ENCODE peak calls at places on chromosomes 3 and 15, in six cellular contexts. One of them, this sample, is unnamed.

GRCh38 chr3:10985181-10985580 is 7.4 kb upstream of the SLC6A1 start:
- DNase-seq in tibial artery: no peak
- DNase-seq in CD8-positive, alpha-beta T cell: no peak
- DNase-seq in breast epithelium: no peak
- DNase-seq in body of pancreas: no peak
- DNase-seq in stomach: no peak
- DNase-seq in this sample: no peak

GRCh38 chr15:40305281-40305680 is 2.5 kb downstream of the PLCB2 start:
- DNase-seq in tibial artery: no peak
- DNase-seq in CD8-positive, alpha-beta T cell: no peak
- DNase-seq in breast epithelium: no peak
- DNase-seq in body of pancreas: no peak
- DNase-seq in stomach: no peak
- DNase-seq in this sample: no peak

GRCh38 chr15:68567345-68567744 is 11.4 kb upstream of the CORO2B start:
- DNase-seq in tibial artery: no peak
- DNase-seq in CD8-positive, alpha-beta T cell: no peak
- DNase-seq in breast epithelium: no peak
- DNase-seq in body of pancreas: no peak
- DNase-seq in stomach: no peak
- DNase-seq in this sample: no peak

GRCh38 chr3:132486086-132486485 is 68.8 kb downstream of the DNAJC13 start:
- DNase-seq in tibial artery: no peak
- DNase-seq in CD8-positive, alpha-beta T cell: no peak
- DNase-seq in breast epithelium: no peak
- DNase-seq in body of pancreas: no peak
- DNase-seq in stomach: no peak
- DNase-seq in this sample: no peak

GRCh38 chr3:183555541-183556081 is at the start of gene KLHL6:
- DNase-seq in tibial artery: no peak
- DNase-seq in CD8-positive, alpha-beta T cell: peak; percentile 71
- DNase-seq in breast epithelium: no peak
- DNase-seq in body of pancreas: peak; percentile 50
- DNase-seq in stomach: peak; percentile 40
- DNase-seq in this sample: no peak

GRCh38 chr15:52257734-52258062 is 37.9 kb downstream of the MYO5C start:
- DNase-seq in tibial artery: no peak
- DNase-seq in CD8-positive, alpha-beta T cell: no peak
- DNase-seq in breast epithelium: no peak
- DNase-seq in body of pancreas: no peak
- DNase-seq in stomach: no peak
- DNase-seq in this sample: no peak

GRCh38 chr3:42497009-42497731 is 5.3 kb upstream of the VIPR1 start:
- DNase-seq in tibial artery: peak; percentile 50
- DNase-seq in CD8-positive, alpha-beta T cell: no peak
- DNase-seq in breast epithelium: peak; percentile 34
- DNase-seq in body of pancreas: peak; percentile 1
- DNase-seq in stomach: peak; percentile 22
- DNase-seq in this sample: peak; percentile 47

GRCh38 chr3:56725175-56725574 is 42.1 kb upstream of the TASOR start:
- DNase-seq in tibial artery: no peak
- DNase-seq in CD8-positive, alpha-beta T cell: peak; percentile 58
- DNase-seq in breast epithelium: no peak
- DNase-seq in body of pancreas: peak; percentile 16
- DNase-seq in stomach: no peak
- DNase-seq in this sample: peak; percentile 65

GRCh38 chr3:160444411-160444810 is 5.2 kb downstream of the TRIM59 start:
- DNase-seq in tibial artery: no peak
- DNase-seq in CD8-positive, alpha-beta T cell: no peak
- DNase-seq in breast epithelium: no peak
- DNase-seq in body of pancreas: no peak
- DNase-seq in stomach: no peak
- DNase-seq in this sample: no peak

GRCh38 chr15:40695469-40695910 is 516 bp downstream of the RAD51 start:
- DNase-seq in tibial artery: no peak
- DNase-seq in CD8-positive, alpha-beta T cell: no peak
- DNase-seq in breast epithelium: no peak
- DNase-seq in body of pancreas: no peak
- DNase-seq in stomach: no peak
- DNase-seq in this sample: no peak

GRCh38 chr3:120416868-120417267 is 33.9 kb downstream of the FSTL1 start:
- DNase-seq in tibial artery: no peak
- DNase-seq in CD8-positive, alpha-beta T cell: no peak
- DNase-seq in breast epithelium: no peak
- DNase-seq in body of pancreas: no peak
- DNase-seq in stomach: no peak
- DNase-seq in this sample: no peak

GRCh38 chr15:72856549-72857040 is 73.0 kb upstream of the ADPGK start:
- DNase-seq in tibial artery: no peak
- DNase-seq in CD8-positive, alpha-beta T cell: no peak
- DNase-seq in breast epithelium: no peak
- DNase-seq in body of pancreas: no peak
- DNase-seq in stomach: no peak
- DNase-seq in this sample: no peak
- H3K9me3 ChIP-seq in tibial artery: no peaks in the 10 kb centered on the region
- H3K9me3 ChIP-seq in CD8-positive, alpha-beta T cell: no peaks in the 10 kb centered on the region
- H3K9me3 ChIP-seq in breast epithelium: no peaks in the 10 kb centered on the region
- H3K9me3 ChIP-seq in body of pancreas: no peaks in the 10 kb centered on the region
- H3K9me3 ChIP-seq in stomach: no peaks in the 10 kb centered on the region
- H3K9me3 ChIP-seq in this sample: no peaks in the 10 kb centered on the region

DNA sequence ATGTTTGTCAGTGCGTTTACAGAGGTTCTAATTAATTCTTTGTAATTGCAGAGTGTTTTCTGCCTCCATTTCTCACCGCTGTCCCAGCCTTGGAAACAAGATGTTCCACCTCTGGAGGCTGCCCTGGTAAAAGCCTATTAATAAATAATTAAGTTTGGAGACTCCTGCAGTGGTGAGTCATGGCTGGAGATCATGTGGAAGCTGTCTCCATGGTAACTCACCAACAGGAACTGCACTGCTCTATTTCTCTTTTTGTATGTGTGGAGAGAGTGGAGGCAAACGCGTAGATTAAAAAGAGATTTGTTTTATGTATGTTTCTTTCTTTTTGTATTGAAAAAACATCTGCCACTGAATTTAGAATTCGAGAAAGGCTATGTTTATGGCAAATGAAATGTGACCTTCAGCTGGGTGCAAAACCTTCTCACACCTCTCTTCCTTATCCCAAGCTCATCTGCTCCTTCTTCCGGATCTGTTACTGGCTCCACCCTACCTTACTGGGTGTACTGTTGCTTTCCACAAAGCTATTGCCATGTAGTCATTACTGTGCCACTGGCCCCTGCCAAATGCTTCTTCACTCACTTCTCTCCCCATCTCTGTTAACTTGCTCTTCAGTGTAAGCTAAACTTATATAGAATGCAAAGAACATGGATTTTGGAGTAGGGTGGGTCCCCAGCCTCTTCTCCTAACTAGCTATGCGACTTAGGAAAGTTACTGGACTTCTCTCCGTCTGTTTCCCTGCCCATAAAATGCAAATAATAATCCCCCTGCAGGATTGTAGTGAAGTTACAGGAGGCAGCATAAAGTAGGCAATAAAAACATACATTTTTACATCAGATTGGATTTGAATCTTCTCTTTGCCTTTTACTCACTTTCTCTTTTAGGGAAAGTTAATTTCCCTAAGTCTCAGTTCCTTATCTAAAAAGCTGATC is 778.5 kb downstream of the NTRK3 start:
- DNase-seq in tibial artery: peak; percentile 72
- DNase-seq in CD8-positive, alpha-beta T cell: no peak
- DNase-seq in breast epithelium: no peak
- DNase-seq in body of pancreas: peak; percentile 76
- DNase-seq in stomach: no peak
- DNase-seq in this sample: no peak
- H3K9me3 ChIP-seq in tibial artery: no peaks in the 10 kb centered on the region
- H3K9me3 ChIP-seq in CD8-positive, alpha-beta T cell: no peaks in the 10 kb centered on the region
- H3K9me3 ChIP-seq in breast epithelium: no peaks in the 10 kb centered on the region
- H3K9me3 ChIP-seq in body of pancreas: no peaks in the 10 kb centered on the region
- H3K9me3 ChIP-seq in stomach: no peaks in the 10 kb centered on the region
- H3K9me3 ChIP-seq in this sample: no peaks in the 10 kb centered on the region

DNA sequence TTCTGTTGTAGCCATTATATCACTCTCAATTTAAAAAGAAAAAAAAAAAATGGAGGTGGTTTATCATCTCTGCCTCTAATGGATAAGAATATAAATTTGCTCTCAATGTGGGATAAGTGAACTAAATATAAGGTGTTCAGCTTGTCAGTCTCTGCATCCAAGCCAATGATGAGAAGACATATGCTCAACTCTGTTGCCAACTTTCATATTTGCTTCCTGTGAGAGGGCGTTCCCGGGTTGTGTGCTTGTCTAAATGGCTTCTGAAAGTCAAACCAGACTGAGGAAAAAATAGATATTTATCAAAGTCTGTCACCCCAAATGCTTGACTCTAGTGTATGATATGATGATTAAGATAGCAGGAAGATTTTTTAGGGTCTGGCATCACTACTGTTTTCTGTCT is 422.0 kb downstream of the ZNF385D start:
- DNase-seq in tibial artery: no peak
- DNase-seq in CD8-positive, alpha-beta T cell: no peak
- DNase-seq in breast epithelium: no peak
- DNase-seq in body of pancreas: no peak
- DNase-seq in stomach: no peak
- DNase-seq in this sample: no peak
- H3K9me3 ChIP-seq in tibial artery: no peaks in the 10 kb centered on the region
- H3K9me3 ChIP-seq in CD8-positive, alpha-beta T cell: no peaks in the 10 kb centered on the region
- H3K9me3 ChIP-seq in breast epithelium: no peaks in the 10 kb centered on the region
- H3K9me3 ChIP-seq in body of pancreas: no peaks in the 10 kb centered on the region
- H3K9me3 ChIP-seq in stomach: no peaks in the 10 kb centered on the region
- H3K9me3 ChIP-seq in this sample: no peaks in the 10 kb centered on the region

GRCh38 chr3:280691-281090 is 84.1 kb downstream of the CHL1 start:
- DNase-seq in tibial artery: no peak
- DNase-seq in CD8-positive, alpha-beta T cell: no peak
- DNase-seq in breast epithelium: no peak
- DNase-seq in body of pancreas: no peak
- DNase-seq in stomach: no peak
- DNase-seq in this sample: no peak
- H3K9me3 ChIP-seq in tibial artery: no peaks in the 10 kb centered on the region
- H3K9me3 ChIP-seq in CD8-positive, alpha-beta T cell: no peaks in the 10 kb centered on the region
- H3K9me3 ChIP-seq in breast epithelium: no peaks in the 10 kb centered on the region
- H3K9me3 ChIP-seq in body of pancreas: no peaks in the 10 kb centered on the region
- H3K9me3 ChIP-seq in stomach: no peaks in the 10 kb centered on the region
- H3K9me3 ChIP-seq in this sample: no peaks in the 10 kb centered on the region

DNA sequence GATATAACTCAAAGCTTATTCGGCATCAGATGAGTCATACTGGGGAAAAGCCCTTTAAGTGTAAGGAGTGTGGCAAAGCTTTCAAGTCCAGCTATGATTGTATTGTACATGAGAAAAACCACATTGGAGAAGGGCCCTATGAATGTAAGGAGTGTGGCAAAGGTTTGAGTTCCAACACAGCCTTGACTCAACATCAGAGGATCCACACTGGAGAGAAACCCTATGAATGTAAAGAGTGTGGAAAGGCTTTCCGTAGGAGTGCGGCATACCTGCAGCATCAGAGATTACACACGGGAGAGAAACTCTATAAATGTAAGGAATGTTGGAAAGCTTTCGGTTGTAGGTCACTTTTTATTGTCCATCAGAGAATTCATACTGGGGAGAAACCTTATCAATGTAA is 7.5 kb downstream of the ZNF621 start:
- DNase-seq in tibial artery: no peak
- DNase-seq in CD8-positive, alpha-beta T cell: no peak
- DNase-seq in breast epithelium: no peak
- DNase-seq in body of pancreas: no peak
- DNase-seq in stomach: no peak
- DNase-seq in this sample: no peak
- H3K9me3 ChIP-seq in tibial artery: peaks cover 45% of the 10 kb centered on the region
- H3K9me3 ChIP-seq in CD8-positive, alpha-beta T cell: no peaks in the 10 kb centered on the region
- H3K9me3 ChIP-seq in breast epithelium: peaks cover 27% of the 10 kb centered on the region
- H3K9me3 ChIP-seq in body of pancreas: no peaks in the 10 kb centered on the region
- H3K9me3 ChIP-seq in stomach: peaks cover 28% of the 10 kb centered on the region
- H3K9me3 ChIP-seq in this sample: peaks cover 8% of the 10 kb centered on the region

DNA sequence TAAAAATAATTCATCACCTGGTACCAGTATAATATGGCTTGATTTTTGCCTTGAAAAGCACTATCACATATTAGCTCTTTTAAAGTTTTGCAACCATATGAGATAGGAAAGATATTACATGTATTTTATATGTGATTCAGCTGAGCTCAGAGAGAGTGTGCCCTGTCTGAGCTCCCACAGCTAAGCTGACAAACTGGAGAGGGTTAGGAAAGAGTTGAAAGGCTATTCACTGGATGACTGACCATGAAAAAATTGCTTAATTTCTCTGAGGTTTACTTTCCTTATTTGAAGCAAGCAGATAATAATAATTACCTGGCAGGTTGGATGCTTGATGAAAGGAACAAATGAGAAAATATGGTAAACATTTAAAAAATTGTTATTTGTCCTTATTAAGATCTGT is 97.4 kb upstream of the CCDC80 start:
- DNase-seq in tibial artery: no peak
- DNase-seq in CD8-positive, alpha-beta T cell: no peak
- DNase-seq in breast epithelium: no peak
- DNase-seq in body of pancreas: no peak
- DNase-seq in stomach: no peak
- DNase-seq in this sample: no peak
- H3K9me3 ChIP-seq in tibial artery: no peaks in the 10 kb centered on the region
- H3K9me3 ChIP-seq in CD8-positive, alpha-beta T cell: no peaks in the 10 kb centered on the region
- H3K9me3 ChIP-seq in breast epithelium: no peaks in the 10 kb centered on the region
- H3K9me3 ChIP-seq in body of pancreas: no peaks in the 10 kb centered on the region
- H3K9me3 ChIP-seq in stomach: no peaks in the 10 kb centered on the region
- H3K9me3 ChIP-seq in this sample: no peaks in the 10 kb centered on the region

GRCh38 chr3:84023842-84024241 is 934.9 kb upstream of the CADM2 start:
- DNase-seq in tibial artery: no peak
- DNase-seq in CD8-positive, alpha-beta T cell: no peak
- DNase-seq in breast epithelium: no peak
- DNase-seq in body of pancreas: no peak
- DNase-seq in stomach: no peak
- DNase-seq in this sample: no peak
- H3K9me3 ChIP-seq in tibial artery: no peaks in the 10 kb centered on the region
- H3K9me3 ChIP-seq in CD8-positive, alpha-beta T cell: no peaks in the 10 kb centered on the region
- H3K9me3 ChIP-seq in breast epithelium: no peaks in the 10 kb centered on the region
- H3K9me3 ChIP-seq in body of pancreas: no peaks in the 10 kb centered on the region
- H3K9me3 ChIP-seq in stomach: no peaks in the 10 kb centered on the region
- H3K9me3 ChIP-seq in this sample: no peaks in the 10 kb centered on the region

DNA sequence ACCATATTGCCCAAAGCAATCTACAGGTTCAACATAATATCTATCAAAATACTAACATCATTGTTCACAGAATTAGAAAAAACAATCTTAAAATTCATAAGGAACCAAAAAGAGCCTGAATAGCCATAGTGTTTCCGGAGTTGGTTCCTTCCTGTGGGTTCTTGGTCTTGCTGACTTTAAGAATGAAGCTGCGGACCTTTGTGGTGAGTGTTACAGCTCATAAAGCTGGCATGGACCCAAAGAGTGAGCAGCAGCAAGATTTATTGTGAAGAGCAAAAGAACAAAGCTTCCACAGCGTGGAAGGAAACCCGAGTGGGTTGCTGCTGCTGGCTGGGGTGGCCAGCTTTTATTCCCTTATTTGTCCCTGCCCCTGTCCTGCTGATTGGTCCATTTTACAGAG is 15.3 kb upstream of the ACVR2B start:
- DNase-seq in tibial artery: no peak
- DNase-seq in CD8-positive, alpha-beta T cell: peak; percentile 11
- DNase-seq in breast epithelium: no peak
- DNase-seq in body of pancreas: peak; percentile 54
- DNase-seq in stomach: no peak
- DNase-seq in this sample: no peak
- H3K9me3 ChIP-seq in tibial artery: peaks cover 18% of the 10 kb centered on the region
- H3K9me3 ChIP-seq in CD8-positive, alpha-beta T cell: peaks cover 7% of the 10 kb centered on the region
- H3K9me3 ChIP-seq in breast epithelium: peaks cover 20% of the 10 kb centered on the region
- H3K9me3 ChIP-seq in body of pancreas: no peaks in the 10 kb centered on the region
- H3K9me3 ChIP-seq in stomach: peaks cover 33% of the 10 kb centered on the region
- H3K9me3 ChIP-seq in this sample: peaks cover 20% of the 10 kb centered on the region

This sample was measured in Peyer's patch.